ENCODE peak calls at places on chromosomes 12 and 14, in four cellular contexts. T is A549, G is IMR-90, N is thyroid gland. L is an unnamed sample.

GRCh38 chr12:45234134-45234865 is 18.4 kb downstream of the ANO6 start:
- DNase-seq in T (peak), G (peak), N (peak), L (peak)

GRCh38 chr12:132558861-132559623 is 51.3 kb downstream of the LRCOL1 start:
- DNase-seq in T (no peak), G (no peak), N (peak), L (no peak)

GRCh38 chr12:538731-539539 is 79.2 kb downstream of the B4GALNT3 start:
- DNase-seq in T (peak), G (peak), N (peak), L (no peak)

GRCh38 chr12:108627134-108627920 is 6.4 kb downstream of the SELPLG start:
- DNase-seq in T (no peak), G (no peak), N (no peak), L (no peak)

GRCh38 chr12:128644664-128645296 is 179.0 kb downstream of the SLC15A4 start:
- DNase-seq in T (peak), G (no peak), N (peak), L (no peak)

GRCh38 chr12:122111070-122111750 is 32.7 kb downstream of the MLXIP start:
- DNase-seq in T (no peak), G (no peak), N (no peak), L (peak)

GRCh38 chr12:107369679-107370078 is 276.3 kb upstream of the CRY1 start:
- DNase-seq in T (no peak), G (no peak), N (no peak), L (no peak)

GRCh38 chr14:38867561-38868150 is 235.4 kb downstream of the SEC23A start:
- DNase-seq in T (peak), G (peak), N (peak), L (peak)

GRCh38 chr14:33432407-33433023 is 493.8 kb downstream of the NPAS3 start:
- DNase-seq in T (peak), G (peak), N (peak), L (peak)

GRCh38 chr12:104480826-104481457 is 24.2 kb downstream of the CHST11 start:
- DNase-seq in T (no peak), G (peak), N (no peak), L (no peak)

GRCh38 chr14:28382460-28383220 is 383.9 kb upstream of the FOXG1 start:
- DNase-seq in T (peak), G (no peak), N (no peak), L (peak)
- H3K27ac ChIP-seq in T (peak), G (no peak), N (no peak), L (no peak)

GRCh38 chr14:56004323-56004722 is 113.9 kb upstream of the PELI2 start:
- DNase-seq in T (no peak), G (no peak), N (no peak), L (no peak)

GRCh38 chr14:56002316-56002715 is 115.9 kb upstream of the PELI2 start:
- DNase-seq in T (peak), G (peak), N (no peak), L (no peak)

GRCh38 chr14:56005580-56006053 is 112.6 kb upstream of the PELI2 start:
- DNase-seq in T (no peak), G (peak), N (no peak), L (no peak)

GRCh38 chr14:56002876-56003625 is 115.2 kb upstream of the PELI2 start:
- DNase-seq in T (no peak), G (no peak), N (no peak), L (no peak)

GRCh38 chr14:56004807-56005579 is 113.2 kb upstream of the PELI2 start:
- DNase-seq in T (peak), G (peak), N (peak), L (no peak)
- TF ChIP-seq CTCF in T (no peak), G (no peak), N (no peak), L (no peak)

GRCh38 chr12:48814313-48815280 is 3.7 kb upstream of the CACNB3 start:
- DNase-seq in T (peak), G (peak), N (peak), L (peak)

GRCh38 chr12:48810817-48811453 is 7.4 kb upstream of the CACNB3 start:
- DNase-seq in T (peak), G (peak), N (no peak), L (no peak)

GRCh38 chr12:48811454-48812090 is 6.7 kb upstream of the CACNB3 start:
- DNase-seq in T (no peak), G (peak), N (no peak), L (no peak)

GRCh38 chr12:48813464-48814312 is 4.6 kb upstream of the CACNB3 start:
- DNase-seq in T (no peak), G (peak), N (peak), L (no peak)

DNA sequence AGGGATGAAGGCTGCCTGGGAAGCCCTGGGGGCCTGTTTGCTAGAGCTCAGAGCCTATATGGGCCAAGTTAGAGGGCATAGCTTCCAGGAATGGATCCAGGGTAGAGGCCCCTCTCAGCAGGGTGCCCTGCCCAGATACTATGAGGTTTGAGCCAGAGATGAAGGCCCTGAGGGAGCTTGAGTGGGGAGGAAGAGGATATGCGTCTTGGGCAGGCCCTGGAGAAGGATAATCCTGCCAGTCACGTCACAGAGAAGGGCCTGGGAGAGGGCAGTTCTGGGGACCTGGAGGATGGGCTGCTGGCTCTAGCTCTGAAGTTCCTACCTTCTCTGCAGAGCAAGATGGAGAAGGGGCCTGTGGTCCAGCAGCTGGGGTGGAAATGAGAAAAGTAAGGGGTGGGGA is 5.9 kb upstream of the CACNB3 start:
- DNase-seq in T (no peak), G (no peak), N (no peak), L (no peak)
- H3K27ac ChIP-seq in T (peak), G (peak), N (no peak), L (peak)

GRCh38 chr12:101881228-101881627 is 3.8 kb downstream of the DRAM1 start:
- DNase-seq in T (no peak), G (no peak), N (no peak), L (no peak)

GRCh38 chr12:101880769-101881168 is 3.4 kb downstream of the DRAM1 start:
- DNase-seq in T (no peak), G (no peak), N (no peak), L (no peak)

GRCh38 chr12:101877816-101878811 is 734 bp downstream of the DRAM1 start:
- DNase-seq in T (peak), G (no peak), N (peak), L (peak)

GRCh38 chr12:101875112-101875961 is 2.0 kb upstream of the DRAM1 start:
- DNase-seq in T (no peak), G (peak), N (no peak), L (no peak)

DNA sequence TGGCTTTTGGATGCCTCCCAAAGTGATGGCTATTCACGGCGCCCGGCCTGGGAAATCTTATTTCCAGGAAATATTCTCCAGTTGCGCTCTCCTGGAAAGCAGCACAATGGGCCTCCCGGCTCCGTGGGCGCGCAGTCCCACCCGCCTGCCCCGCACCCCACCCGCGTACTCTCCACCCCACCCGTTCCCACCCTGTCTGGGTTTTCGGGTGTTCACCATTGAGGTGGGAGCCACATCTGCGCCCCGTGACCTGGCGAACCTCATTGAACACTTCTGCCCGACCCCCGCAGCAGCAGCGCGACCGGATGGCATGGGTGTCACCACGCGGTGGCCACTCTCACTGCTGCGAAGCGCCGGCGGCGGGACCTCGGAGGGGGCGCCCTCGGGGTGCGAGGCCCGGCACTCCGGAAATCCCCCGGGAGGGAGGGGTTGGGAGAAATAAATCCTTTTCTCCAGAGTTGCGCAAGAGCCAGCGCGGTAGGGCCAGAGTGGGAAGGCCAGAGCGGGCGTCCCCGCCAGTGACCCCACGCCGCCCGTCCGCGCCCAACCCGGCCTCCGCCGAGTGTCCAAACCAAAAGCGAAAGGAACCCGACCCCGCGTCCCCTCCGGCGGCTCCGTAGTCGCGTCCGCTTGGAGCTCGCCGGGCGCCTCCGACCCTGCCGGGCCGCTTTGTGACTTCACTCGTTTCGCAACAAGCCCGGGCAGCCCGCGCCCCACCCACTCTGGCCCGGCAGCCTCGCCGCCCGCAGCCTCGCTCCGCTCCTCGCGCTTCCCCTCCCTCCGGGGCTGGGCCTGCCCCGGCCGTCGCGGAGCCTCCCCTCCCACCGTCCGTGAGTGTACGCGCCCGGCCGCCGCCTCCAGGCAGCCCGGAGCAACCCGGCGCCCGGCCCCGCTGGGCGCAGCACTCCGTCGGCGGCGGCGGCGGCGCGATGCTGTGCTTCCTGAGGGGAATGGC is at the start of gene DRAM1:
- DNase-seq in T (peak), G (peak), N (peak), L (peak)
- TF ChIP-seq CTCF in T (peak), G (peak), N (peak), L (no peak)

GRCh38 chr14:64680013-64680674 is 24.1 kb upstream of the PLEKHG3 start:
- DNase-seq in T (peak), G (no peak), N (peak), L (peak)
- H3K27ac ChIP-seq in T (peak), G (no peak), N (peak), L (peak)

GRCh38 chr14:100241279-100241678 is 2.3 kb downstream of the YY1 start:
- DNase-seq in T (no peak), G (no peak), N (no peak), L (no peak)

GRCh38 chr14:100252684-100253083 is 13.7 kb downstream of the YY1 start:
- DNase-seq in T (no peak), G (no peak), N (no peak), L (no peak)

GRCh38 chr14:100246136-100246535 is 7.2 kb downstream of the YY1 start:
- DNase-seq in T (no peak), G (no peak), N (no peak), L (no peak)

GRCh38 chr14:100250732-100251465 is 12.0 kb downstream of the YY1 start:
- DNase-seq in T (no peak), G (no peak), N (no peak), L (no peak)

DNA sequence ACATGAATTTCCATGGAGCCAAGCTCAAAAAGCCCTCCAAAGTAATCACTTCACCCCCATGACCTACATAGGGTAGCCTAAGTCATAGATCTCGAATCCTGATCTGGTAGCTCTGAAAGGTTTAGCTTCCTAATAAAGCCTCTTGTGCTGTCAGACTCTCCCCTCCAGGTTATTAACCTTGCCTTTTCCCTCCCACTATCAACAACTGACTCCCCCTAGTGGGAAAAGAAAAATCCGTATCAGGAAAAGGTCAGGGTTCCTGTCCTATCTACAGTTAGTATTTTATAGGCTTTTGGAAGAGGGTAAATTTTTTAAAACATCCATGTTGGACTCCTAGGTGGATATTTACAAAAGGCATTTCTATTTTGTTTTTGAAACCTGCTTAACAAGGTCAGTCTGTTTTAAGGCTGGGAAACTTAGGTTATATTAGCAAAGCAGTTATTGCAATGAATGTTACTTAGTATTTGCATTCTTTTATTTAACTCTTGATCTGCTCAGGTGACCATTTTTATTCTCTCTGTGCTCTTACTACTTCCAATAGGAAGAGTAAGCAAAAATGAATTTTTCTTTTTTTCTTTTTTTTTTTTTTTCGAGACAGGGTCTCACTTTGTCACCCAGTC is 8.0 kb downstream of the YY1 start:
- DNase-seq in T (peak), G (peak), N (no peak), L (peak)
- TF ChIP-seq CTCF in T (peak), G (peak), N (peak), L (peak)

DNA sequence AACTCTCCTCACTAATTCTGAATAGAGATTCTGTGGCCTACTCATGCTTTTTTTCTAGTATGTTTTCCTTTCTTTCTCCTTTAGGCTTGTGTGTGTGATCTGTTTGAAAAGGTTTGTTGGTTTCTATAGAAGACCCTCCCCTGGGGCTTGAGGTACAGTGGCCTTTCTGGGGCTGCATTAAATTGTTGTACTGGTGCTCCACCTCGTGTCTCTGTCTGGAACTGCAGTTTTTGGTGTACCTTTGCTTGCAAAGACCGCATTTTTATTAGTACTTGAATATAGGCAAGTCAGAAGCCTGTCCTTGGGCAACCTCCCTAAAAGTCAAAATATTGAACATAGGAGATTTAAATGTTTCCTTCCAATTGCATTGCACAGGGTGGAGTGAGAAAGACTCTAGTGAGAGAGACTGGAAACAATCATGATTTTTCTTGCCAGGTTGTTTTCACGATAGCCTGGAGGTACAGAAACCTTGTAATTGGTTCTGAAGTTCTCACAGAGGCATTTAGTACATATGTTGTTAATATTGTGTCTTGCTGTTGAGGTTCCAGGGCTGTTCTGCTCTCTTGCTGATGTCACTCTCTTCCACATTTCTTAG is 39.0 kb downstream of the SLCO1B1 start:
- DNase-seq in T (peak), G (peak), N (peak), L (peak)
- H3K27ac ChIP-seq in T (no peak), G (no peak), N (no peak), L (no peak)

GRCh38 chr14:105398044-105398725 is at the start of gene TEX22:
- DNase-seq in T (peak), G (peak), N (peak), L (peak)
- TF ChIP-seq CTCF in T (no peak), G (peak), N (peak), L (no peak)

GRCh38 chr12:51973560-51973959 is 22.1 kb downstream of the ACVR1B start:
- DNase-seq in T (no peak), G (peak), N (no peak), L (no peak)
- H3K27ac ChIP-seq in T (peak), G (no peak), N (no peak), L (peak)

GRCh38 chr14:53537421-53538315 is 384.5 kb upstream of the DDHD1 start:
- DNase-seq in T (no peak), G (peak), N (no peak), L (no peak)
- TF ChIP-seq CTCF in T (no peak), G (no peak), N (no peak), L (no peak)

L was measured in RWPE1.